ENCODE peak calls at places on chromosome 12, in nine cellular contexts. K is cardiac muscle cell, J is neuronal stem cell, X is MM.1S, R is H9, F is aorta, T is astrocyte, S is Peyer's patch, I is A673. U is an unnamed sample. For H3K27me3 and H3K9me3, the result is how much of the 10 kb centered on the place peaks cover.

GRCh38 chr12:106903241-106903950 is 52.3 kb upstream of the TMEM263 start:
- DNase-seq in R (peak), J (peak), S (peak), T (peak), F (peak), X (peak), K (peak), I (peak), U (peak)

GRCh38 chr12:55965240-55965639 is 602 bp downstream of the PMEL start:
- DNase-seq in R (peak), X (no peak), F (no peak), T (no peak), I (no peak), J (peak), K (no peak), S (no peak), U (no peak)

GRCh38 chr12:32367381-32367780 is 32.0 kb upstream of the FGD4 start:
- DNase-seq in K (peak), J (no peak), S (no peak), X (no peak), I (no peak), F (no peak), T (no peak), R (no peak), U (no peak)

GRCh38 chr12:69415471-69416275 is 54.5 kb upstream of the FRS2 start:
- DNase-seq in F (peak), J (peak), X (peak), S (peak), K (peak), T (peak), R (peak), I (peak), U (peak)

GRCh38 chr12:5965950-5966383 is 20.9 kb upstream of the ANO2 start:
- DNase-seq in R (peak), J (peak), F (no peak), I (peak), X (peak), S (peak), T (peak), K (peak), U (no peak)

GRCh38 chr12:243381-243780 is 19.3 kb downstream of the SLC6A13 start:
- DNase-seq in I (no peak), J (no peak), S (no peak), F (no peak), X (no peak), T (peak), K (no peak), R (no peak), U (no peak)

GRCh38 chr12:6863586-6864321 is 3.6 kb upstream of the TPI1 start:
- DNase-seq in F (no peak), I (no peak), J (no peak), X (no peak), R (no peak), T (no peak), K (no peak), S (no peak), U (no peak)

GRCh38 chr12:52267699-52268098 is 6.7 kb upstream of the KRT86 start:
- DNase-seq in X (no peak), F (no peak), S (no peak), I (no peak), R (no peak), J (no peak), T (no peak), K (no peak), U (no peak)

GRCh38 chr12:107515446-107515958 is 170.1 kb upstream of the PWP1 start:
- DNase-seq in S (peak), K (no peak), F (no peak), X (peak), R (peak), T (peak), J (no peak), I (peak), U (peak)

GRCh38 chr12:42262271-42262670 is 24.2 kb upstream of the YAF2 start:
- DNase-seq in F (no peak), I (no peak), R (no peak), T (no peak), J (no peak), S (no peak), X (no peak), K (no peak), U (no peak)

GRCh38 chr12:44846826-44847225 is 29.3 kb downstream of the NELL2 start:
- DNase-seq in R (no peak), J (no peak), F (no peak), I (no peak), T (no peak), K (no peak), S (no peak), X (no peak), U (no peak)

GRCh38 chr12:100991059-100991562 is 196.5 kb downstream of the ANO4 start:
- DNase-seq in K (no peak), F (no peak), X (no peak), J (no peak), R (no peak), T (no peak), I (no peak), S (no peak), U (no peak)

GRCh38 chr12:108729612-108730336 is 1.5 kb downstream of the CORO1C start:
- DNase-seq in S (no peak), T (peak), F (no peak), I (peak), K (peak), X (no peak), J (peak), R (peak), U (no peak)

GRCh38 chr12:10405294-10405693 is 4.3 kb downstream of the KLRC4 start:
- DNase-seq in K (no peak), S (no peak), J (no peak), X (no peak), R (no peak), T (no peak), F (no peak), I (no peak), U (no peak)

GRCh38 chr12:98002887-98003493 is 512.4 kb upstream of the TMPO start:
- DNase-seq in T (peak), S (peak), I (peak), F (no peak), K (peak), R (peak), X (peak), J (peak), U (no peak)

GRCh38 chr12:124855275-124855957 is 8.2 kb downstream of the SCARB1 start:
- DNase-seq in K (no peak), S (no peak), J (no peak), X (no peak), I (no peak), F (no peak), R (no peak), T (no peak), U (no peak)

GRCh38 chr12:114689075-114689994 is 5.4 kb upstream of the TBX3 start:
- DNase-seq in I (no peak), F (no peak), T (no peak), R (no peak), X (no peak), J (no peak), K (no peak), S (no peak), U (no peak)
- H3K27me3 ChIP-seq in I (half or more), F (under half), T (half or more), R (half or more), X (under half), J (half or more), K (half or more), S (under half), U (under half)

DNA sequence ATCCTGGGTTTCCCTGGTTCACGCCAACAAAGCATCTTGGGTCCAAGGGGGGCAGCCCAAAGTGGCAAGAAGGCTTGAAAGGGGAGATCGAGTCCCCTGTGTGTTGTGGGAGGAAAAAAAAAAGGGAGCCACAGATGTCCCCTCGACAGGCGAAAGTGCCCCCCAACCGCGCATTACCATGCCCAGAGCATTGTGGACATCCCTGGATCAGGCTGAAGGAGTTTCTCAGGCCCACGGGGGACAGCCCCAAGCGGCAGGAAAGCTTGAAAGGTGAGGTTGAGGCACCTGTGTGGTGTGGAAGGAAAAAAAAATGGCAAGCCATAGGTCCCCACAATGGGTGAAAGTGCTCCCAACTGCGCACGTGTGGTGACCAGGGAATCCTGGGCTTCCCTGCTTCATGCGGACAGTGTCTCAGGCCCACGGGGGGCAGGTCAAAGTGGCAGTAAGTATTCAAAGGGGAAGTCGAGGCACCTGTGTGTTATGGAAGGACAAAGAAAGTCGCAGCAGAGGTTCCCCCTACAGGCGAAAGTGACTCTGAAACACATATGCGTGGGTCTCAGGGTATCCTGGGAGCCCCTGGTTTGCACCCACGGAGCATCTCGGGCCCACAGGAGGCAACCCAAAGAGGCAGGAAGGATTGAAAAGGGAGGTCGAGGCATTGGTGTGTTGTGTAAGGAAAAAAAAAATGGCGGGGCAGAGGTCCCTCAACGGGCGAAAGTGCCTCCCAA is 580.1 kb downstream of the ALG10 start:
- DNase-seq in X (no peak), F (no peak), K (no peak), T (no peak), R (no peak), I (no peak), S (no peak), J (no peak), U (no peak)
- H3K9me3 ChIP-seq in X (under half), F (under half), K (under half), T (under half), R (half or more), I (under half), S (half or more), J (half or more), U (half or more)

DNA sequence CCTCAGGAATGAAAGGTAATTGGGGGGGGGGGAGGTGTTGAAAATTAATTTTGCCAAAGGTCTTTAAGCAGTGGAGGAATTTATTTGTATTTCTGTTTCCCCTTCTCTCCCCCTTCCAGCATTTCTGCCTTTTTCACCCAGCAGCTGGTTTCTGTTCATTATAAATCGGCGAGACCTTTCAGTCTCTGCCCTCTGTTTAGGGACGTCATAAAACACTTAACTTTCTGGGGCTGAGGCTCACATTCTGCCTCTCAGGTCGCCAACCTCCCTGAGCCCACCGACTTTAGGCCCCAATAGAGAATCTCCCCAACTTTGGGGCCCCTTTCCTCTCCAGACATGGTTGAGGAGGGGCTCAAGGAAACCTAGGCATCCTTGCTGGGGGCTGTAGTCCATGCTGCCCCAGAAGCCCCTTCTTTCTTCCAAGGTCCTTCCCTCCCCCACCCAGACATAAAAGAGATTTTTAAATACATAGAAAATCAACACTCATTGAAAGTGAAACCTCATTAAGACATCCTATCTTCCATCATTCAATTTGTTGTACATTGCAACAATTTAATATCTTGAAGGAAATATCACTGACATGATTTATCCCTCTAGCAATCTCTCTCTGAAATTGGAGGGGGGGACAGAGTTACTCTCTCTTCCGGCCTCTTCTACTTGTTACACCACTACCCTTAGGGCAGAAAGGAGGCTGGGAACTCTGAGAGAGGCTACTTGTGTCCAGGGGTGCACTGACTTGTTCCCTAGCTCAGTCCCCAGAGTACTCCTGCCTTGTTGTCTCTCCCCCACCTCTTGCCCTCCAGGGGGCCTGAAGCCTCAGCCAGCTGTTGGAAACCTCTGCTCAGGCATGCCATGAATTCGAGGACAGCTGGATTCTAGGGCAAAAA is 2.5 kb upstream of the HOXC6 start:
- DNase-seq in R (no peak), J (no peak), F (no peak), X (no peak), T (no peak), I (peak), K (no peak), S (no peak), U (peak)
- H3K27me3 ChIP-seq in R (half or more), J (half or more), F (under half), X (half or more), T (half or more), I (under half), K (half or more), S (under half), U (under half)

GRCh38 chr12:66140726-66141125 is 10.2 kb upstream of the LLPH start:
- DNase-seq in T (no peak), S (no peak), J (no peak), R (no peak), X (no peak), F (no peak), K (no peak), I (no peak), U (no peak)
- H3K9me3 ChIP-seq in T (under half), S (under half), J (under half), R (under half), X (under half), F (under half), K (under half), I (under half), U (under half)

GRCh38 chr12:120159509-120160237 is 34.8 kb downstream of the GCN1 start:
- DNase-seq in S (no peak), X (no peak), F (no peak), I (no peak), R (no peak), J (no peak), T (no peak), K (no peak), U (no peak)

GRCh38 chr12:120158351-120158750 is 36.2 kb downstream of the GCN1 start:
- DNase-seq in F (no peak), I (no peak), T (no peak), J (no peak), S (no peak), K (no peak), X (no peak), R (no peak), U (no peak)

GRCh38 chr12:120155072-120155471 is 38.5 kb upstream of the RAB35 start:
- DNase-seq in X (no peak), F (peak), T (no peak), S (no peak), I (no peak), K (no peak), J (no peak), R (no peak), U (no peak)

GRCh38 chr12:120156315-120157259 is 37.9 kb downstream of the GCN1 start:
- DNase-seq in T (no peak), I (no peak), F (no peak), J (no peak), X (no peak), S (no peak), K (no peak), R (no peak), U (no peak)

DNA sequence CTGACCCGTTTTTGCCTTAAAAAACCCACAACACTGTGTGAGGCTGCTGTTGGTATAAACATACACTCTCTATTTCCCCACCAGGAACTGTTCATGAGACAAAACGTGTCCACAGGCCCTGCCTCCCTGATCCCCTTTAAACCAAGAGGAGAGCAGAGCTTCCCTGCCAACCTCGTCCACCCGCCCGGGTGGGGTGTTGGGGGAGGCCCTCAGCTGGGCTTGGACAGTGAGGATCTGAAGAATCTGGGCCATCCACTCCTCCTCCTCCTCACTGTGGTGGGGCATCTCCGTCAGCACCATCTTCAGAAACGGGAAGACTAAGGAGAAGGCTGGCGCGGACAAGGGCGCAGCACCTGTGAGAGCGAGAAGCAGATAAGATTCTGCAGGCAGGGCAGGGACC is 36.8 kb downstream of the GCN1 start:
- DNase-seq in R (no peak), X (no peak), S (no peak), J (no peak), T (no peak), K (no peak), F (no peak), I (no peak), U (no peak)
- H3K27me3 ChIP-seq in R (under half), X (under half), S (under half), J (under half), T (under half), K (under half), F (under half), I (under half), U (under half)

GRCh38 chr12:132923356-132923909 is 32.7 kb downstream of the ZNF605 start:
- DNase-seq in T (no peak), J (no peak), S (no peak), F (no peak), K (no peak), R (no peak), I (no peak), X (no peak), U (no peak)
- H3K9me3 ChIP-seq in T (half or more), J (under half), S (half or more), F (under half), K (under half), R (half or more), I (half or more), X (under half), U (half or more)

U was measured in breast epithelium.